ENCODE peak calls at places on chromosomes 5 and 9, in nine cellular contexts. T is psoas muscle, B is fibroblast of lung, V is IMR-90, J is esophagus squamous epithelium, S is upper lobe of right lung, H is heart right ventricle, N is body of pancreas, C is NT2/D1. L is an unnamed sample.

GRCh38 chr9:129751841-129752801 is 721 bp downstream of the PTGES start:
- DNase-seq in N (peak; percentile 64), J (no peak), T (no peak), C (no peak), S (no peak), V (no peak), H (no peak), B (no peak), L (no peak)

GRCh38 chr5:83827111-83827541 is 106.5 kb upstream of the HAPLN1 start:
- DNase-seq in N (no peak), C (no peak), B (peak; percentile 66), H (no peak), V (peak; percentile 46), J (no peak), S (no peak), T (no peak), L (no peak)

GRCh38 chr9:94721754-94722153 is 4.7 kb upstream of the AOPEP start:
- DNase-seq in V (no peak), S (no peak), N (no peak), B (no peak), H (no peak), C (no peak), J (no peak), T (no peak), L (no peak)

GRCh38 chr5:112254303-112254702 is 164.8 kb downstream of the EPB41L4A start:
- DNase-seq in N (no peak), B (no peak), T (no peak), C (no peak), H (no peak), S (no peak), J (no peak), V (no peak), L (no peak)

GRCh38 chr9:98259791-98260190 is 4.3 kb upstream of the TBC1D2 start:
- DNase-seq in B (no peak), S (no peak), J (no peak), T (no peak), C (no peak), N (no peak), V (no peak), H (no peak), L (no peak)

GRCh38 chr9:114505187-114506081 is at the start of gene WHRN:
- DNase-seq in T (peak; percentile 88), V (peak; percentile 76), C (peak; percentile 93), H (peak; percentile 91), N (peak; percentile 97), J (peak; percentile 55), B (peak; percentile 85), S (peak; percentile 96), L (peak; percentile 92)

GRCh38 chr5:132526974-132527564 is 16.3 kb downstream of the IL5 start:
- DNase-seq in T (no peak), C (no peak), J (no peak), H (no peak), N (no peak), V (peak; percentile 54), S (no peak), B (no peak), L (no peak)

GRCh38 chr5:103487253-103487652 is 75.3 kb downstream of the NUDT12 start:
- DNase-seq in B (peak; percentile 59), N (no peak), T (no peak), H (no peak), S (no peak), J (no peak), C (no peak), V (peak; percentile 12), L (no peak)

GRCh38 chr5:107772418-107773310 is 101.9 kb upstream of the EFNA5 start:
- DNase-seq in V (no peak), H (peak; percentile 21), J (no peak), B (no peak), S (no peak), C (peak; percentile 3), N (no peak), T (no peak), L (no peak)

GRCh38 chr5:135850231-135850630 is 15.8 kb downstream of the SLC25A48 start:
- DNase-seq in N (no peak), V (no peak), C (no peak), S (no peak), T (no peak), H (no peak), J (no peak), B (no peak), L (no peak)

GRCh38 chr9:113875420-113875916 is 641 bp upstream of the ZNF618 start:
- DNase-seq in H (no peak), N (no peak), C (no peak), B (no peak), J (no peak), S (no peak), T (no peak), V (no peak), L (no peak)

GRCh38 chr9:91954841-91955471 is 4.9 kb upstream of the ROR2 start:
- DNase-seq in H (no peak), C (no peak), N (peak; percentile 47), B (peak; percentile 88), S (no peak), T (no peak), V (peak; percentile 91), J (no peak), L (no peak)

DNA sequence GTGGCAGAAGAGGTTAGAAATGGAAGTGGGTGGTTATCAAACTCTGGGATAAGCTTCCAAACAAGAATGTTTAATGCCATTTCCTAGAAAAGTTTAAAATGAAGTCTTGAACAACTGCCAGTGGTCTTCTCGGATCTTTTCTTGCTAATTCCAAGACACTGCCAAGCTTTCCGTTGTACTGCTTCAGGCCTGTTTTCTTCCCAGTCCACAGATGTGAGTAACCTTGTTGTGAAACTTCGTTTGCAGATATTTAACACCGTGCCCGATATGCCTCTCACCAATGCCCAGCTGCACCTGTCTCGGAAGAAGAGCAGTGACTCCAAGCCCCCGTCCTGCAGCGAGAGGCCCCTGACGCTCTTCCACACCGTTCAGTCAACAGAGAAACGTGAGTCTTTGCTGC is 269.8 kb downstream of the NR3C1 start:
- DNase-seq in S (no peak), N (no peak), C (no peak), T (peak; percentile 47), H (no peak), J (no peak), V (no peak), B (peak; percentile 67), L (no peak)
- H3K4me1 ChIP-seq in S (peaks cover 22% of the 10 kb centered on the region), N (peaks cover 11% of the 10 kb centered on the region), C (no peaks in the 10 kb centered on the region), T (peaks cover 74% of the 10 kb centered on the region), H (peaks cover 23% of the 10 kb centered on the region), J (peaks cover 4% of the 10 kb centered on the region), V (peaks cover 4% of the 10 kb centered on the region), B (no peaks in the 10 kb centered on the region), L (no peaks in the 10 kb centered on the region)

DNA sequence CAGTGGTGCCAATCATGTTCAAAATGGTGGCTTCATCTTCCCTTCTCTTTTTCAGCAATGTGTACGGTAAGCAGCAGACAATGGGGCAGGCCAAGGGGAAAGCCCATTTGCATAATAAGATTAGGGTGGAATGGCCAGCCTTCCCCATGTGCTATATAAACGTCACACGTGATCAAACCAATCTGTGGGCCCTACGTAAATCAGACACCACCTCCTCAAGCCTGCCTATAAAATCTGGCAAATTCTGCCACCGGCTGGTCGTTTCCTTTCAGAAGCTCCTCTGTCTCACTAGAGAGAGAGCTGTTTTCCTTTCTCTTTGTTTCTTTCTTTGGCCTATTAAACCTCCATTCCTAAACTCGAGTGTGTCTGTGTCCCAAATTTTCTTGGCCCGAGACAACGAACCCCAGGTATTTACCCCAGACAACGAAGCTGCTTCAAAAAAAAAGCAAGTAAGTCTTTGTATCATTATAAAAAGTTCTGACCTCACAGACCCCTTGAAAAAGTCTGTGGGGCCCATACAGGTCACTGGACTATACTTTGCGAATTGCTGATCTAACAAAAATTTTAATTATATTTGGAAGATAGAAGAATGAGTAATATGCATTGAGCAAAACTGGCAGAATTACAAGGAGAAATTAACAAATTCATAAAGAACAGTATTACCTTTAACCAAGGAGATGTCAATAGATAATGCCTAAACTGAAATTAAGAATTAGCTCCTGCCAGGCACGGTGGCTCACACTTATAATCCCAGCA is 15.2 kb downstream of the ZBTB5 start:
- DNase-seq in N (no peak), C (no peak), V (no peak), J (no peak), S (no peak), H (no peak), B (no peak), T (no peak), L (no peak)
- H3K4me1 ChIP-seq in N (peaks cover 37% of the 10 kb centered on the region), C (peaks cover 3% of the 10 kb centered on the region), V (peaks cover 19% of the 10 kb centered on the region), J (peaks cover 3% of the 10 kb centered on the region), S (peaks cover 3% of the 10 kb centered on the region), H (peaks cover 6% of the 10 kb centered on the region), B (peaks cover 5% of the 10 kb centered on the region), T (peaks cover 10% of the 10 kb centered on the region), L (no peaks in the 10 kb centered on the region)

GRCh38 chr5:14142856-14143508 is at the start of gene TRIO:
- DNase-seq in J (peak; percentile 41), B (peak; percentile 85), C (peak; percentile 73), N (peak; percentile 89), V (peak; percentile 91), T (peak; percentile 88), S (peak; percentile 94), H (peak; percentile 94), L (peak; percentile 29)
- H3K4me1 ChIP-seq in J (peaks cover 25% of the 10 kb centered on the region), B (peaks cover 5% of the 10 kb centered on the region), C (no peaks in the 10 kb centered on the region), N (peaks cover 28% of the 10 kb centered on the region), V (peaks cover 10% of the 10 kb centered on the region), T (peaks cover 52% of the 10 kb centered on the region), S (peaks cover 35% of the 10 kb centered on the region), H (peaks cover 38% of the 10 kb centered on the region), L (peaks cover 5% of the 10 kb centered on the region)

GRCh38 chr9:4985376-4986266 is 549 bp downstream of the JAK2 start:
- DNase-seq in B (peak; percentile 57), T (no peak), V (peak; percentile 45), N (peak; percentile 29), J (no peak), C (peak; percentile 33), S (peak; percentile 69), H (peak; percentile 35), L (peak; percentile 6)

GRCh38 chr9:4986291-4986690 is 1.2 kb downstream of the JAK2 start:
- DNase-seq in B (no peak), J (no peak), V (peak; percentile 13), N (no peak), T (no peak), H (no peak), C (no peak), S (no peak), L (no peak)

GRCh38 chr9:4983541-4984165 is 1.4 kb upstream of the JAK2 start:
- DNase-seq in T (peak; percentile 12), V (no peak), H (no peak), C (no peak), N (no peak), S (no peak), J (no peak), B (no peak), L (no peak)

GRCh38 chr9:4984171-4984570 is 901 bp upstream of the JAK2 start:
- DNase-seq in C (no peak), J (no peak), S (no peak), H (no peak), V (no peak), B (no peak), N (no peak), T (no peak), L (no peak)

DNA sequence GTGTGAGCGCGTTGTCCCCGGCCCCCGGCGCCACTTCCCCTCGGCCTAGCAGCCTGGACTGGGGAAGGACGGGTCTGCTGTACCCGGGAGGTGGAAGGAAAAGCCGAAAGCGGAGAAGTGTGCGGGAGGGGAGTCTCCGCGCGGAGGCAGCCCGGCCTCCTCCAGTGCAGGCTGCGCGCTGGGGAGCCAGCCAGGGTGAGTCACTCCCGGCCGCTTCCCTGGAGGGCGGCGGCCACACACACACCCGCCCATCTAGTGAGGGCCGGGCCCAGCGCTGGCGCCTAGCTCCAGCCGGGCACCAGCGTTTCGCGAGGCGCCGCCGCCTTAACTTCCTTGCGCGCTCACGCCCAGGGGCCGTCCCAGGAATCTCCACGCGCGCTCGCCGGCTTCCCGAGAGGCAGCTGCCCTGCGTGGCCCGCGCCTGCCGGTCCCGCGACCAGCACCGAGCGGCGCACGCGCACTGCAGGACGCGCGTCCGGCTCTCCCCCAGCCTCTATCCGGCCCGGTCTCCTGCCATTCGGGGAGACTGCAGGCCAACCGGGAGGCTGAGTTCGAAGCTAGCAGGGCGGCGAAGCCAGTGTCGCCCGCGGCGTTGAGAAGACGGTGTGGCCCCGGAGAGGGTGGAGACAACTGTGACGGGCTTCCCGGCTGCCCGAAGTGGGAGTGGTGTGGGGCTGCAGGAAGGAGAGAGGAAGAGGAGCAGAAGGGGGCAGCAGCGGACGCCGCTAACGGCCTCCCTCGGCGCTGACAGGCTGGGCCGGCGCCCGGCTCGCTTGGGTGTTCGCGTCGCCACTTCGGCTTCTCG is at the start of gene JAK2:
- DNase-seq in B (peak; percentile 94), J (peak; percentile 66), C (peak; percentile 87), N (peak; percentile 89), S (peak; percentile 96), V (peak; percentile 93), T (peak; percentile 91), H (peak; percentile 93), L (peak; percentile 78)
- H3K4me1 ChIP-seq in B (peaks cover 13% of the 10 kb centered on the region), J (peaks cover 27% of the 10 kb centered on the region), C (no peaks in the 10 kb centered on the region), N (peaks cover 41% of the 10 kb centered on the region), S (peaks cover 38% of the 10 kb centered on the region), V (peaks cover 4% of the 10 kb centered on the region), T (peaks cover 46% of the 10 kb centered on the region), H (peaks cover 70% of the 10 kb centered on the region), L (peaks cover 14% of the 10 kb centered on the region)

L was measured in effector memory CD4-positive, alpha-beta T cell.